ENCODE peak calls at places on chromosomes 16 and 17, in seven cellular contexts. One of them, this sample, is unnamed.

GRCh38 chr16:65377131-65377649 is 255.3 kb upstream of the CDH11 start:
- DNase-seq in dorsolateral prefrontal cortex: no peak
- DNase-seq in HCEC 1CT: peak; percentile 22
- DNase-seq in cardiac muscle cell: no peak
- DNase-seq in endodermal cell: no peak
- DNase-seq in colonic mucosa: no peak
- DNase-seq in uterus: no peak
- DNase-seq in this sample: no peak

GRCh38 chr16:30615358-30616076 is 5.3 kb upstream of the ZNF689 start:
- DNase-seq in dorsolateral prefrontal cortex: peak; percentile 23
- DNase-seq in HCEC 1CT: peak; percentile 15
- DNase-seq in cardiac muscle cell: peak; percentile 57
- DNase-seq in endodermal cell: peak; percentile 96
- DNase-seq in colonic mucosa: peak; percentile 81
- DNase-seq in uterus: no peak
- DNase-seq in this sample: no peak

GRCh38 chr17:7582401-7583252 is 1.0 kb upstream of the MPDU1 start:
- DNase-seq in dorsolateral prefrontal cortex: no peak
- DNase-seq in HCEC 1CT: no peak
- DNase-seq in cardiac muscle cell: no peak
- DNase-seq in endodermal cell: peak; percentile 57
- DNase-seq in colonic mucosa: no peak
- DNase-seq in uterus: no peak
- DNase-seq in this sample: no peak

GRCh38 chr17:41736983-41737679 is 2.7 kb upstream of the HAP1 start:
- DNase-seq in dorsolateral prefrontal cortex: no peak
- DNase-seq in HCEC 1CT: no peak
- DNase-seq in cardiac muscle cell: no peak
- DNase-seq in endodermal cell: no peak
- DNase-seq in colonic mucosa: no peak
- DNase-seq in uterus: no peak
- DNase-seq in this sample: no peak

GRCh38 chr17:82737981-82738877 is 2.8 kb downstream of the FN3K start:
- DNase-seq in dorsolateral prefrontal cortex: peak; percentile 96
- DNase-seq in HCEC 1CT: no peak
- DNase-seq in cardiac muscle cell: no peak
- DNase-seq in endodermal cell: peak; percentile 42
- DNase-seq in colonic mucosa: no peak
- DNase-seq in uterus: peak; percentile 36
- DNase-seq in this sample: no peak

GRCh38 chr16:3101018-3101840 is 2.1 kb upstream of the ZSCAN10 start:
- DNase-seq in dorsolateral prefrontal cortex: no peak
- DNase-seq in HCEC 1CT: no peak
- DNase-seq in cardiac muscle cell: peak; percentile 71
- DNase-seq in endodermal cell: peak; percentile 83
- DNase-seq in colonic mucosa: peak; percentile 62
- DNase-seq in uterus: no peak
- DNase-seq in this sample: no peak

GRCh38 chr17:17181666-17182600 is 24.2 kb downstream of the PLD6 start:
- DNase-seq in dorsolateral prefrontal cortex: no peak
- DNase-seq in HCEC 1CT: no peak
- DNase-seq in cardiac muscle cell: no peak
- DNase-seq in endodermal cell: no peak
- DNase-seq in colonic mucosa: no peak
- DNase-seq in uterus: no peak
- DNase-seq in this sample: no peak

GRCh38 chr16:89114159-89114981 is 20.7 kb downstream of the ACSF3 start:
- DNase-seq in dorsolateral prefrontal cortex: no peak
- DNase-seq in HCEC 1CT: no peak
- DNase-seq in cardiac muscle cell: no peak
- DNase-seq in endodermal cell: peak; percentile 73
- DNase-seq in colonic mucosa: no peak
- DNase-seq in uterus: no peak
- DNase-seq in this sample: no peak

GRCh38 chr16:49158029-49158642 is 123.5 kb downstream of the CBLN1 start:
- DNase-seq in dorsolateral prefrontal cortex: no peak
- DNase-seq in HCEC 1CT: no peak
- DNase-seq in cardiac muscle cell: peak; percentile 88
- DNase-seq in endodermal cell: peak; percentile 87
- DNase-seq in colonic mucosa: peak; percentile 32
- DNase-seq in uterus: no peak
- DNase-seq in this sample: peak; percentile 15

GRCh38 chr17:55717898-55718735 is 4.5 kb downstream of the TMEM100 start:
- DNase-seq in dorsolateral prefrontal cortex: peak; percentile 67
- DNase-seq in HCEC 1CT: peak; percentile 45
- DNase-seq in cardiac muscle cell: peak; percentile 85
- DNase-seq in endodermal cell: peak; percentile 96
- DNase-seq in colonic mucosa: peak; percentile 82
- DNase-seq in uterus: peak; percentile 85
- DNase-seq in this sample: no peak

GRCh38 chr17:35588196-35588920 is 1.2 kb downstream of the AP2B1 start:
- DNase-seq in dorsolateral prefrontal cortex: no peak
- DNase-seq in HCEC 1CT: peak; percentile 70
- DNase-seq in cardiac muscle cell: no peak
- DNase-seq in endodermal cell: peak; percentile 56
- DNase-seq in colonic mucosa: peak; percentile 39
- DNase-seq in uterus: no peak
- DNase-seq in this sample: no peak

GRCh38 chr17:68498479-68499326 is 13.5 kb upstream of the PRKAR1A start:
- DNase-seq in dorsolateral prefrontal cortex: no peak
- DNase-seq in HCEC 1CT: no peak
- DNase-seq in cardiac muscle cell: no peak
- DNase-seq in endodermal cell: no peak
- DNase-seq in colonic mucosa: peak; percentile 32
- DNase-seq in uterus: peak; percentile 51
- DNase-seq in this sample: no peak

GRCh38 chr16:89193021-89193575 is 7.2 kb downstream of the SLC22A31 start:
- DNase-seq in dorsolateral prefrontal cortex: no peak
- DNase-seq in HCEC 1CT: peak; percentile 74
- DNase-seq in cardiac muscle cell: peak; percentile 74
- DNase-seq in endodermal cell: peak; percentile 91
- DNase-seq in colonic mucosa: peak; percentile 61
- DNase-seq in uterus: peak; percentile 42
- DNase-seq in this sample: peak; percentile 51

GRCh38 chr17:752620-753219 is 656 bp upstream of the GEMIN4 start:
- DNase-seq in dorsolateral prefrontal cortex: peak; percentile 28
- DNase-seq in HCEC 1CT: no peak
- DNase-seq in cardiac muscle cell: no peak
- DNase-seq in endodermal cell: peak; percentile 89
- DNase-seq in colonic mucosa: peak; percentile 70
- DNase-seq in uterus: peak; percentile 80
- DNase-seq in this sample: peak; percentile 59

GRCh38 chr17:58352843-58353719 is 1.1 kb upstream of the SUPT4H1 start:
- DNase-seq in dorsolateral prefrontal cortex: peak; percentile 22
- DNase-seq in HCEC 1CT: peak; percentile 23
- DNase-seq in cardiac muscle cell: peak; percentile 83
- DNase-seq in endodermal cell: peak; percentile 90
- DNase-seq in colonic mucosa: no peak
- DNase-seq in uterus: no peak
- DNase-seq in this sample: peak; percentile 72

GRCh38 chr17:74972107-74972972 is at the start of gene HID1:
- DNase-seq in dorsolateral prefrontal cortex: peak; percentile 88
- DNase-seq in HCEC 1CT: no peak
- DNase-seq in cardiac muscle cell: peak; percentile 82
- DNase-seq in endodermal cell: peak; percentile 98
- DNase-seq in colonic mucosa: peak; percentile 81
- DNase-seq in uterus: no peak
- DNase-seq in this sample: peak; percentile 94

GRCh38 chr17:40598928-40599627 is 33.8 kb upstream of the CCR7 start:
- DNase-seq in dorsolateral prefrontal cortex: no peak
- DNase-seq in HCEC 1CT: no peak
- DNase-seq in cardiac muscle cell: no peak
- DNase-seq in endodermal cell: peak; percentile 41
- DNase-seq in colonic mucosa: no peak
- DNase-seq in uterus: peak; percentile 58
- DNase-seq in this sample: no peak

GRCh38 chr16:67185003-67185865 is 1.5 kb upstream of the MATCAP1 start:
- DNase-seq in dorsolateral prefrontal cortex: peak; percentile 84
- DNase-seq in HCEC 1CT: peak; percentile 88
- DNase-seq in cardiac muscle cell: peak; percentile 97
- DNase-seq in endodermal cell: peak; percentile 99
- DNase-seq in colonic mucosa: peak; percentile 94
- DNase-seq in uterus: peak; percentile 92
- DNase-seq in this sample: peak; percentile 74

GRCh38 chr16:56424404-56424765 is 960 bp downstream of the AMFR start:
- DNase-seq in dorsolateral prefrontal cortex: no peak
- DNase-seq in HCEC 1CT: peak; percentile 8
- DNase-seq in cardiac muscle cell: peak; percentile 27
- DNase-seq in endodermal cell: no peak
- DNase-seq in colonic mucosa: no peak
- DNase-seq in uterus: no peak
- DNase-seq in this sample: no peak

GRCh38 chr17:13727441-13728171 is 125.9 kb upstream of the HS3ST3A1 start:
- DNase-seq in dorsolateral prefrontal cortex: no peak
- DNase-seq in HCEC 1CT: peak; percentile 97
- DNase-seq in cardiac muscle cell: no peak
- DNase-seq in endodermal cell: no peak
- DNase-seq in colonic mucosa: no peak
- DNase-seq in uterus: no peak
- DNase-seq in this sample: no peak

This sample was measured in cerebellum.